ENCODE peak calls at places on chromosomes 7 and 10, in ten cellular contexts. H, F, A, I, R, N, U, J, G and E are unnamed samples.

GRCh38 chr7:127930341-127931328 is 100.6 kb downstream of the LRRC4 start:
- DNase-seq in H (no peak), F (peak), A (no peak), I (no peak), R (no peak), N (no peak), U (no peak), J (no peak), G (no peak), E (no peak)

GRCh38 chr10:90856964-90857634 is 740 bp downstream of the HTR7 start:
- DNase-seq in H (peak), F (no peak), A (peak), I (peak), R (peak), N (no peak), U (peak), J (peak), G (no peak), E (no peak)

GRCh38 chr10:114685456-114685855 is 27.4 kb upstream of the ABLIM1 start:
- DNase-seq in H (no peak), F (no peak), A (no peak), I (no peak), R (no peak), N (no peak), U (no peak), J (no peak), G (no peak), E (no peak)

GRCh38 chr7:41824284-41824683 is 121.4 kb upstream of the INHBA start:
- DNase-seq in H (peak), F (no peak), A (no peak), I (peak), R (no peak), N (peak), U (no peak), J (no peak), G (no peak), E (peak)

GRCh38 chr7:112745635-112746034 is 44.6 kb downstream of the TMEM168 start:
- DNase-seq in H (no peak), F (no peak), A (no peak), I (no peak), R (no peak), N (no peak), U (no peak), J (no peak), G (no peak), E (no peak)

GRCh38 chr7:80533287-80533686 is 21.4 kb upstream of the GNAT3 start:
- DNase-seq in H (peak), F (no peak), A (no peak), I (no peak), R (no peak), N (peak), U (no peak), J (no peak), G (peak), E (no peak)

GRCh38 chr7:20307119-20307518 is 23.6 kb upstream of the ITGB8 start:
- DNase-seq in H (peak), F (no peak), A (peak), I (no peak), R (no peak), N (peak), U (no peak), J (peak), G (no peak), E (no peak)

GRCh38 chr7:150958603-150959002 is 19.5 kb downstream of the KCNH2 start:
- DNase-seq in H (no peak), F (no peak), A (no peak), I (no peak), R (no peak), N (no peak), U (no peak), J (no peak), G (no peak), E (no peak)

GRCh38 chr7:24637021-24637420 is 63.8 kb downstream of the PALS2 start:
- DNase-seq in H (peak), F (no peak), A (no peak), I (peak), R (no peak), N (no peak), U (no peak), J (no peak), G (no peak), E (no peak)

GRCh38 chr7:158957921-158958471 is 101.6 kb downstream of the DYNC2I1 start:
- DNase-seq in H (no peak), F (peak), A (peak), I (no peak), R (peak), N (no peak), U (peak), J (peak), G (no peak), E (peak)

GRCh38 chr10:29630205-29631048 is 4.3 kb downstream of the SVIL start:
- DNase-seq in H (no peak), F (no peak), A (no peak), I (no peak), R (no peak), N (no peak), U (no peak), J (no peak), G (no peak), E (no peak)

GRCh38 chr7:106140406-106141173 is 28.5 kb upstream of the SYPL1 start:
- DNase-seq in H (no peak), F (no peak), A (no peak), I (no peak), R (no peak), N (no peak), U (no peak), J (peak), G (no peak), E (no peak)

GRCh38 chr10:132626761-132627735 is 89.5 kb downstream of the INPP5A start:
- DNase-seq in H (no peak), F (no peak), A (no peak), I (no peak), R (no peak), N (no peak), U (no peak), J (no peak), G (no peak), E (peak)

GRCh38 chr10:124106241-124106905 is 13.0 kb upstream of the CHST15 start:
- DNase-seq in H (peak), F (peak), A (no peak), I (no peak), R (no peak), N (peak), U (no peak), J (peak), G (peak), E (peak)

GRCh38 chr10:99528256-99528866 is 4.4 kb upstream of the NKX2-3 start:
- DNase-seq in H (no peak), F (no peak), A (no peak), I (peak), R (no peak), N (peak), U (no peak), J (no peak), G (no peak), E (no peak)

GRCh38 chr10:102133373-102134195 is 744 bp downstream of the PPRC1 start:
- DNase-seq in H (peak), F (peak), A (peak), I (peak), R (peak), N (peak), U (peak), J (peak), G (peak), E (no peak)

GRCh38 chr7:155298834-155299538 is 1.3 kb downstream of the INSIG1 start:
- DNase-seq in H (peak), F (peak), A (peak), I (peak), R (peak), N (peak), U (peak), J (peak), G (peak), E (peak)

GRCh38 chr7:31443457-31443856 is 70.4 kb upstream of the ITPRID1 start:
- DNase-seq in H (peak), F (peak), A (peak), I (peak), R (no peak), N (peak), U (no peak), J (peak), G (peak), E (peak)

GRCh38 chr7:134991469-134992339 is 5.4 kb downstream of the AGBL3 start:
- DNase-seq in H (no peak), F (no peak), A (no peak), I (no peak), R (no peak), N (no peak), U (no peak), J (peak), G (peak), E (no peak)